ENCODE peak calls at places on chromosome 13, in six cellular contexts. R is GF-D8, X is GM18507, A is NCI-H1930, W is NCI-H446 treated with DMSO at 0.1 percent for 48 hours, M is Calu3. Y is an unnamed sample.

GRCh38 chr13:114071991-114072390 is 60.4 kb downstream of the RASA3 start:
- DNase-seq in R (no peak), X (no peak), A (no peak), W (no peak), M (no peak), Y (no peak)

GRCh38 chr13:40863723-40864122 is 74.3 kb downstream of the SLC25A15 start:
- DNase-seq in R (no peak), X (no peak), A (no peak), W (no peak), M (no peak), Y (no peak)

GRCh38 chr13:49810825-49811526 is 18.5 kb upstream of the KPNA3 start:
- DNase-seq in R (no peak), X (no peak), A (no peak), W (no peak), M (no peak), Y (peak)

GRCh38 chr13:22735381-22735995 is 445.3 kb upstream of the SGCG start:
- DNase-seq in R (no peak), X (no peak), A (no peak), W (no peak), M (no peak), Y (no peak)

GRCh38 chr13:35283856-35284255 is 192.6 kb downstream of the MAB21L1 start:
- DNase-seq in R (no peak), X (no peak), A (peak), W (peak), M (peak), Y (peak)

GRCh38 chr13:42649761-42650289 is 75.9 kb downstream of the TNFSF11 start:
- DNase-seq in R (no peak), X (no peak), A (no peak), W (no peak), M (no peak), Y (no peak)

GRCh38 chr13:34044041-34044440 is 226.1 kb downstream of the RFC3 start:
- DNase-seq in R (no peak), X (no peak), A (no peak), W (peak), M (no peak), Y (peak)

GRCh38 chr13:33244210-33244906 is 41.2 kb downstream of the STARD13 start:
- DNase-seq in R (no peak), X (no peak), A (no peak), W (no peak), M (no peak), Y (no peak)

GRCh38 chr13:85700909-85701308 is 98.3 kb downstream of the SLITRK6 start:
- DNase-seq in R (no peak), X (no peak), A (no peak), W (no peak), M (no peak), Y (no peak)

GRCh38 chr13:52725302-52725701 is 14.3 kb downstream of the CNMD start:
- DNase-seq in R (no peak), X (no peak), A (no peak), W (no peak), M (no peak), Y (no peak)

GRCh38 chr13:41827507-41828213 is 133.2 kb downstream of the VWA8 start:
- DNase-seq in R (no peak), X (no peak), A (no peak), W (no peak), M (peak), Y (peak)

GRCh38 chr13:35378939-35379338 is 97.5 kb downstream of the MAB21L1 start:
- DNase-seq in R (no peak), X (no peak), A (no peak), W (no peak), M (no peak), Y (peak)

GRCh38 chr13:32537580-32538233 is 888 bp downstream of the N4BP2L2 start:
- DNase-seq in R (peak), X (no peak), A (no peak), W (no peak), M (peak), Y (peak)

GRCh38 chr13:97631158-97631557 is 197.2 kb downstream of the RAP2A start:
- DNase-seq in R (no peak), X (no peak), A (no peak), W (no peak), M (no peak), Y (no peak)

GRCh38 chr13:45863716-45864590 is 12.4 kb upstream of the SIAH3 start:
- DNase-seq in R (no peak), X (no peak), A (no peak), W (peak), M (no peak), Y (no peak)

GRCh38 chr13:114004416-114005205 is 30.7 kb upstream of the C13orf46 start:
- DNase-seq in R (no peak), X (no peak), A (no peak), W (no peak), M (no peak), Y (peak)

GRCh38 chr13:112875627-112876026 is 93.4 kb upstream of the MCF2L start:
- DNase-seq in R (no peak), X (no peak), A (no peak), W (no peak), M (no peak), Y (no peak)

GRCh38 chr13:34174671-34175145 is 356.8 kb downstream of the RFC3 start:
- DNase-seq in R (no peak), X (no peak), A (no peak), W (no peak), M (no peak), Y (peak)

GRCh38 chr13:32225494-32225931 is 89.7 kb downstream of the ZAR1L start:
- DNase-seq in R (no peak), X (no peak), A (no peak), W (no peak), M (no peak), Y (peak)

GRCh38 chr13:89726690-89727435 is 1620.6 kb upstream of the MIR17HG start:
- DNase-seq in R (no peak), X (no peak), A (no peak), W (no peak), M (no peak), Y (peak)

GRCh38 chr13:58884353-58884752 is 1252.8 kb downstream of the PCDH17 start:
- DNase-seq in R (no peak), X (no peak), A (no peak), W (no peak), M (no peak), Y (no peak)